ENCODE peak calls at places on chromosome 5, in eight cellular contexts. N, P, F, H, W, U, A and Z are unnamed samples.

GRCh38 chr5:6235726-6236125 is 142.6 kb downstream of the MED10 start:
- DNase-seq in N (no peak), P (no peak), F (no peak), H (no peak), W (no peak), U (no peak), A (no peak), Z (no peak)

GRCh38 chr5:172550096-172550765 is 90.8 kb upstream of the NEURL1B start:
- DNase-seq in N (no peak), P (no peak), F (no peak), H (no peak), W (no peak), U (peak; percentile 33), A (no peak), Z (no peak)

GRCh38 chr5:57482671-57483106 is at the start of gene ACTBL2:
- DNase-seq in N (no peak), P (peak; percentile 96), F (no peak), H (no peak), W (no peak), U (no peak), A (peak; percentile 95), Z (no peak)

GRCh38 chr5:72325566-72326297 is 5.6 kb downstream of the PTCD2 start:
- DNase-seq in N (no peak), P (peak; percentile 21), F (no peak), H (no peak), W (no peak), U (no peak), A (no peak), Z (no peak)

GRCh38 chr5:78345485-78345884 is 14.9 kb upstream of the SCAMP1 start:
- DNase-seq in N (no peak), P (peak; percentile 18), F (no peak), H (no peak), W (no peak), U (no peak), A (peak; percentile 37), Z (no peak)

GRCh38 chr5:53463909-53464621 is 16.4 kb upstream of the FST start:
- DNase-seq in N (no peak), P (no peak), F (no peak), H (no peak), W (no peak), U (no peak), A (no peak), Z (no peak)

GRCh38 chr5:54646285-54647101 is 128.9 kb downstream of the SNX18 start:
- DNase-seq in N (peak; percentile 13), P (peak; percentile 65), F (peak; percentile 72), H (no peak), W (peak; percentile 69), U (peak; percentile 75), A (peak; percentile 89), Z (peak; percentile 65)

GRCh38 chr5:89929834-89930233 is 479.7 kb downstream of the CETN3 start:
- DNase-seq in N (no peak), P (no peak), F (no peak), H (no peak), W (no peak), U (no peak), A (no peak), Z (no peak)

GRCh38 chr5:91357012-91357634 is 26.0 kb downstream of the ARRDC3 start:
- DNase-seq in N (no peak), P (peak; percentile 50), F (no peak), H (no peak), W (no peak), U (no peak), A (peak; percentile 55), Z (peak; percentile 39)

GRCh38 chr5:50751064-50751657 is 84.7 kb downstream of the PARP8 start:
- DNase-seq in N (peak; percentile 31), P (peak; percentile 65), F (no peak), H (peak; percentile 9), W (peak; percentile 47), U (no peak), A (peak; percentile 60), Z (no peak)

GRCh38 chr5:168714046-168714445 is 134.9 kb upstream of the PANK3 start:
- DNase-seq in N (no peak), P (peak; percentile 55), F (no peak), H (no peak), W (no peak), U (no peak), A (peak; percentile 69), Z (no peak)

GRCh38 chr5:149317281-149318048 is 27.8 kb upstream of the GRPEL2 start:
- DNase-seq in N (no peak), P (peak; percentile 60), F (no peak), H (peak; percentile 37), W (peak; percentile 38), U (no peak), A (peak; percentile 40), Z (no peak)

GRCh38 chr5:131064669-131065371 is 100.2 kb downstream of the HINT1 start:
- DNase-seq in N (no peak), P (no peak), F (no peak), H (no peak), W (no peak), U (no peak), A (no peak), Z (no peak)

GRCh38 chr5:175059687-175060194 is 335.4 kb downstream of the MSX2 start:
- DNase-seq in N (no peak), P (no peak), F (no peak), H (no peak), W (no peak), U (no peak), A (no peak), Z (no peak)

GRCh38 chr5:151319334-151319733 is 15.8 kb upstream of the SLC36A3 start:
- DNase-seq in N (no peak), P (peak; percentile 26), F (no peak), H (no peak), W (no peak), U (no peak), A (peak; percentile 18), Z (no peak)

GRCh38 chr5:128965011-128965637 is at the start of gene SLC27A6:
- DNase-seq in N (no peak), P (peak; percentile 15), F (no peak), H (no peak), W (no peak), U (peak; percentile 62), A (peak; percentile 12), Z (no peak)

GRCh38 chr5:73693573-73694061 is 67.6 kb downstream of the ARHGEF28 start:
- DNase-seq in N (no peak), P (peak; percentile 44), F (no peak), H (no peak), W (no peak), U (no peak), A (peak; percentile 29), Z (no peak)

GRCh38 chr5:121285861-121286527 is 565.7 kb upstream of the FTMT start:
- DNase-seq in N (no peak), P (no peak), F (no peak), H (no peak), W (no peak), U (no peak), A (no peak), Z (no peak)

GRCh38 chr5:144332265-144332664 is 161.6 kb downstream of the KCTD16 start:
- DNase-seq in N (no peak), P (peak; percentile 4), F (no peak), H (no peak), W (no peak), U (no peak), A (no peak), Z (no peak)

DNA sequence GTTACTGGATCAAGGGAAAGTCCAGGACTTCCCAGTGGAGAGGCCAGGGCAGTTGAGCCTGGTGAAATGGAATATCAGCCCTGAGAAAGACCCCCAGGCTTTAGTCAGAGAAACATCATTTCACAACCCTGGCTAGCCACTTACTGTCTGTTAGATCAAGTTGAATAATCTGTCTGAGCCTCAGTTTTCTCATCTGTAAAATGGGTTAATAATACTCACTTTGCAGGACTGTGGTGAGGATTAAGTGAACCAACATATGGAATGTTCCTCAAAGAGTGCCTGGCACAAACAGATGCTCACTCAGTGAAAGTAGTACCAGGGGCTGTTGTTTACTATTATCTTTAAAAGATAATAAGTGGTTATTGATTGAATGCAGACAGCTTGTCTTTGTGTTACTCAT is 110.5 kb downstream of the SV2C start:
- DNase-seq in N (no peak), P (no peak), F (no peak), H (no peak), W (no peak), U (no peak), A (no peak), Z (no peak)
- TF ChIP-seq CTCF in N (no peak), P (no peak), F (no peak), H (no peak), W (no peak), U (no peak), A (no peak), Z (no peak)

GRCh38 chr5:178115136-178115834 is 2.0 kb downstream of the N4BP3 start:
- DNase-seq in N (no peak), P (no peak), F (no peak), H (no peak), W (peak; percentile 33), U (no peak), A (no peak), Z (no peak)

GRCh38 chr5:178112545-178112944 is 787 bp upstream of the N4BP3 start:
- DNase-seq in N (no peak), P (no peak), F (no peak), H (no peak), W (no peak), U (no peak), A (no peak), Z (no peak)

GRCh38 chr5:178113141-178113787 is at the start of gene N4BP3:
- DNase-seq in N (peak; percentile 62), P (peak; percentile 91), F (peak; percentile 74), H (no peak), W (peak; percentile 79), U (peak; percentile 87), A (peak; percentile 61), Z (no peak)

GRCh38 chr5:178114325-178115135 is 1.2 kb downstream of the N4BP3 start:
- DNase-seq in N (no peak), P (no peak), F (no peak), H (no peak), W (peak; percentile 63), U (no peak), A (no peak), Z (no peak)

DNA sequence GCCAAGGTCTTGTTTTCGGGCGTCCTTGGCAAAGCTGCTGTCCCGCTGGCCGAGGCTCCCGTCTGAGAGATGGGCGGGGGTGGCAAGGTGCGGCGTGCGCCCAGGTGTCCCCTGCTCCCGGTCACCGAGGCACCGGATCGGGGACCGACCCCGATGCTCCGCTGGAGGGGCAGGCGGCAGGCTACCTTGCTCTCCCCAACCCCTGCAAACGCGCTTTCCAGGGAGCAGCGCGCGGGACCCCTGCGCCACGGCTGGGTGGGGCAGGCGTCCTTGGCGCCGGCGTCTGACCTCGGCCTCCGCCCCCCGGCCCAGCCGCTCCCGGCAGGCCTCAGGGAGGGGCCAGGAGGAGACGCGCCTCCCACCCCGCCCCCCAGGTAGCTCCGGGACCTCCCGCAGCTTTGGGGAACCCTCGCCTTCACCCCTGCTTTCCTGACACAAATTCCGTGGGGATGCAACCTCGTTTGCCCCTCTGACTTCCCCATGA is 551 bp downstream of the N4BP3 start:
- DNase-seq in N (no peak), P (no peak), F (no peak), H (no peak), W (no peak), U (no peak), A (no peak), Z (no peak)
- H3K4me3 ChIP-seq in N (peak overlapping the region; percentile 48), P (peak overlapping the region; percentile 37), F (peak overlapping the region; percentile 63), H (peak overlapping the region; percentile 46), W (peak overlapping the region; percentile 88), U (peak overlapping the region; percentile 57), A (peak overlapping the region; percentile 53), Z (peak overlapping the region; percentile 41)

GRCh38 chr5:114097570-114097969 is 264.3 kb upstream of the KCNN2 start:
- DNase-seq in N (no peak), P (peak; percentile 7), F (no peak), H (no peak), W (no peak), U (no peak), A (no peak), Z (no peak)
- TF ChIP-seq CTCF in N (peak; percentile 20), P (no peak), F (no peak), H (no peak), W (no peak), U (no peak), A (no peak), Z (no peak)

GRCh38 chr5:141608046-141608445 is 10.8 kb downstream of the DIAPH1 start:
- DNase-seq in N (no peak), P (no peak), F (no peak), H (no peak), W (no peak), U (no peak), A (no peak), Z (no peak)
- H3K4me3 ChIP-seq in N (no peak overlapping the region), P (no peak overlapping the region), F (no peak overlapping the region), H (no peak overlapping the region), W (no peak overlapping the region), U (no peak overlapping the region), A (no peak overlapping the region), Z (no peak overlapping the region)